ENCODE peak calls at places on chromosomes 13 and 19, in nine cellular contexts. A is tibial nerve, U is A549, R is breast epithelium, J is uterus, V is heart left ventricle, S is thyroid gland, E is adrenal gland, M is body of pancreas. Z is an unnamed sample.

GRCh38 chr13:49436890-49437289 is 7.0 kb downstream of the CAB39L start:
- DNase-seq in U (no peak), M (peak; percentile 21), S (peak; percentile 31), V (peak; percentile 20), A (peak; percentile 33), E (peak; percentile 66), J (peak; percentile 48), R (no peak), Z (no peak)

GRCh38 chr13:24173775-24174174 is 13.3 kb downstream of the SPATA13 start:
- DNase-seq in R (no peak), S (no peak), E (no peak), V (no peak), J (no peak), A (no peak), U (no peak), M (no peak), Z (no peak)

GRCh38 chr13:95970878-95971277 is 82.3 kb downstream of the UGGT2 start:
- DNase-seq in R (no peak), M (no peak), E (no peak), S (no peak), A (no peak), U (no peak), J (no peak), V (no peak), Z (no peak)

GRCh38 chr13:74839656-74840055 is 642.3 kb downstream of the TBC1D4 start:
- DNase-seq in S (no peak), V (no peak), R (no peak), U (no peak), M (no peak), J (no peak), E (no peak), A (no peak), Z (no peak)

GRCh38 chr19:48900477-48901452 is 653 bp downstream of the NUCB1 start:
- DNase-seq in J (no peak), S (no peak), R (no peak), V (no peak), U (no peak), M (no peak), E (no peak), A (no peak), Z (no peak)

GRCh38 chr13:56953965-56954364 is 186.8 kb upstream of the PRR20A start:
- DNase-seq in V (no peak), R (no peak), M (no peak), A (no peak), E (no peak), U (no peak), S (no peak), J (no peak), Z (no peak)

GRCh38 chr19:42216653-42217521 is 590 bp downstream of the DEDD2 start:
- DNase-seq in A (no peak), E (peak; percentile 64), S (peak; percentile 47), U (peak; percentile 66), V (peak; percentile 43), J (peak; percentile 55), R (peak; percentile 60), M (peak; percentile 53), Z (no peak)

GRCh38 chr13:41054919-41055619 is 6.2 kb upstream of the WBP4 start:
- DNase-seq in J (no peak), A (no peak), R (no peak), V (no peak), U (no peak), E (no peak), M (no peak), S (no peak), Z (no peak)

GRCh38 chr13:83333614-83334388 is 548.5 kb downstream of the SLITRK1 start:
- DNase-seq in J (no peak), U (no peak), S (no peak), A (no peak), V (no peak), E (no peak), M (no peak), R (no peak), Z (no peak)

GRCh38 chr13:40780822-40781401 is 8.5 kb upstream of the SLC25A15 start:
- DNase-seq in J (no peak), M (no peak), U (no peak), V (no peak), R (no peak), E (no peak), S (no peak), A (no peak), Z (peak; percentile 13)

GRCh38 chr13:112172641-112173171 is 105.8 kb downstream of the SOX1 start:
- DNase-seq in V (no peak), A (no peak), U (no peak), M (no peak), S (no peak), E (no peak), J (no peak), R (no peak), Z (no peak)

GRCh38 chr13:67278230-67278629 is 48.1 kb upstream of the PCDH9 start:
- DNase-seq in E (no peak), U (no peak), J (no peak), A (no peak), S (no peak), R (no peak), V (no peak), M (no peak), Z (no peak)

GRCh38 chr19:17209126-17210036 is 5.8 kb upstream of the USE1 start:
- DNase-seq in J (no peak), U (peak; percentile 19), M (no peak), V (no peak), A (no peak), S (no peak), R (no peak), E (no peak), Z (peak; percentile 67)

GRCh38 chr19:798415-799075 is 1.3 kb downstream of the PTBP1 start:
- DNase-seq in R (no peak), S (no peak), J (no peak), E (peak; percentile 50), U (no peak), M (peak; percentile 58), A (no peak), V (peak; percentile 23), Z (no peak)
- TF ChIP-seq POLR2A in R (no peak), S (no peak), J (no peak), E (no peak), U (no peak), M (no peak), A (no peak), V (no peak), Z (no peak)

GRCh38 chr13:25652764-25653163 is 281.0 kb downstream of the ATP8A2 start:
- DNase-seq in V (no peak), J (no peak), M (no peak), E (no peak), U (no peak), R (no peak), A (no peak), S (no peak), Z (no peak)

GRCh38 chr13:25659091-25659502 is 287.3 kb downstream of the ATP8A2 start:
- DNase-seq in S (no peak), V (no peak), A (no peak), M (no peak), U (no peak), R (no peak), E (no peak), J (no peak), Z (no peak)

GRCh38 chr13:25660996-25661395 is 289.2 kb downstream of the ATP8A2 start:
- DNase-seq in E (no peak), V (no peak), M (no peak), S (no peak), U (no peak), R (no peak), A (no peak), J (no peak), Z (no peak)

GRCh38 chr13:25654332-25654731 is 282.6 kb downstream of the ATP8A2 start:
- DNase-seq in J (no peak), U (no peak), V (no peak), E (peak; percentile 27), A (no peak), R (no peak), M (no peak), S (no peak), Z (no peak)

GRCh38 chr13:25657062-25657588 is 285.4 kb downstream of the ATP8A2 start:
- DNase-seq in J (no peak), E (no peak), M (no peak), V (no peak), R (no peak), S (no peak), A (no peak), U (no peak), Z (no peak)
- TF ChIP-seq POLR2A in J (no peak), E (no peak), M (no peak), V (no peak), R (no peak), S (no peak), A (no peak), U (no peak), Z (no peak)

GRCh38 chr19:2820112-2820702 is 539 bp downstream of the ZNF554 start:
- DNase-seq in J (peak; percentile 26), M (no peak), R (no peak), A (no peak), S (no peak), V (no peak), E (peak; percentile 42), U (no peak), Z (peak; percentile 40)
- TF ChIP-seq POLR2A in J (no peak), M (no peak), R (no peak), A (no peak), S (no peak), V (no peak), E (no peak), U (no peak), Z (no peak)

GRCh38 chr19:38899447-38900219 is at the start of the genes NFKBIB and SIRT2:
- DNase-seq in A (peak; percentile 99), R (peak; percentile 99), U (peak; percentile 100), E (peak; percentile 100), S (peak; percentile 100), V (peak; percentile 100), J (peak; percentile 99), M (peak; percentile 100), Z (peak; percentile 98)
- TF ChIP-seq POLR2A in A (peak; percentile 89), R (peak; percentile 30), U (peak; percentile 63), E (peak; percentile 92), S (peak; percentile 24), V (peak; percentile 75), J (peak; percentile 73), M (peak; percentile 29), Z (peak; percentile 77)

GRCh38 chr13:44833626-44834025 is 155.6 kb downstream of the NUFIP1 start:
- DNase-seq in M (no peak), U (no peak), S (no peak), R (no peak), J (no peak), V (no peak), A (no peak), E (no peak), Z (no peak)

GRCh38 chr13:44834404-44834803 is 154.9 kb downstream of the NUFIP1 start:
- DNase-seq in V (no peak), R (no peak), A (no peak), E (no peak), S (no peak), J (no peak), M (no peak), U (no peak), Z (no peak)

GRCh38 chr13:44842158-44842557 is 147.1 kb downstream of the NUFIP1 start:
- DNase-seq in A (no peak), R (no peak), V (no peak), E (no peak), S (no peak), M (no peak), J (no peak), U (no peak), Z (no peak)

GRCh38 chr13:44840131-44840530 is 149.1 kb downstream of the NUFIP1 start:
- DNase-seq in M (no peak), J (no peak), U (no peak), R (no peak), A (no peak), E (no peak), S (no peak), V (no peak), Z (no peak)

GRCh38 chr13:44837250-44837649 is 152.0 kb downstream of the NUFIP1 start:
- DNase-seq in U (no peak), V (no peak), R (no peak), S (no peak), M (no peak), A (no peak), J (no peak), E (no peak), Z (no peak)
- TF ChIP-seq POLR2A in U (no peak), V (no peak), R (no peak), S (no peak), M (no peak), A (no peak), J (no peak), E (no peak), Z (no peak)

Z was measured in H54.